ENCODE peak calls at places on chromosomes 5 and 9, in ten cellular contexts. One of them, this sample, is unnamed.

GRCh38 chr5:178538624-178539344 is 51.4 kb downstream of the COL23A1 start:
- DNase-seq in activated CD8-positive, alpha-beta memory T cell treated with anti-CD3 and anti-CD28 coated beads for 48 hours: no peak
- DNase-seq in stimulated activated effector memory CD8-positive, alpha-beta T cell treated with anti-CD3 and anti-CD28 coated beads, Interleukin-12 subunit alpha, Interleukin-12 subunit beta, amount 100 ng/mL, for 72 hours: no peak
- DNase-seq in NCI-H1092: no peak
- DNase-seq in M059J: no peak
- DNase-seq in NCI-H146: no peak
- DNase-seq in GM23338: no peak
- DNase-seq in A172: no peak
- DNase-seq in hepatic stellate cell: no peak
- DNase-seq in GM13976: no peak
- DNase-seq in this sample: no peak

GRCh38 chr9:20319641-20320337 is 302.5 kb downstream of the MLLT3 start:
- DNase-seq in NCI-H146: peak; percentile 31
- DNase-seq in NCI-H1092: peak; percentile 35
- DNase-seq in GM23338: no peak
- DNase-seq in A172: peak; percentile 95
- DNase-seq in GM13976: no peak
- DNase-seq in hepatic stellate cell: no peak
- DNase-seq in M059J: peak; percentile 95
- DNase-seq in activated CD8-positive, alpha-beta memory T cell treated with anti-CD3 and anti-CD28 coated beads for 48 hours: no peak
- DNase-seq in stimulated activated effector memory CD8-positive, alpha-beta T cell treated with anti-CD3 and anti-CD28 coated beads, Interleukin-12 subunit alpha, Interleukin-12 subunit beta, amount 100 ng/mL, for 72 hours: peak; percentile 55
- DNase-seq in this sample: peak; percentile 49

GRCh38 chr5:65034782-65035181 is 266.1 kb downstream of the CWC27 start:
- DNase-seq in activated CD8-positive, alpha-beta memory T cell treated with anti-CD3 and anti-CD28 coated beads for 48 hours: no peak
- DNase-seq in GM23338: peak; percentile 67
- DNase-seq in hepatic stellate cell: no peak
- DNase-seq in NCI-H146: peak; percentile 81
- DNase-seq in M059J: no peak
- DNase-seq in NCI-H1092: no peak
- DNase-seq in GM13976: peak; percentile 26
- DNase-seq in stimulated activated effector memory CD8-positive, alpha-beta T cell treated with anti-CD3 and anti-CD28 coated beads, Interleukin-12 subunit alpha, Interleukin-12 subunit beta, amount 100 ng/mL, for 72 hours: no peak
- DNase-seq in A172: no peak
- DNase-seq in this sample: no peak

GRCh38 chr9:120742951-120743416 is 28.7 kb upstream of the MEGF9 start:
- DNase-seq in GM13976: peak; percentile 69
- DNase-seq in NCI-H1092: no peak
- DNase-seq in hepatic stellate cell: peak; percentile 60
- DNase-seq in NCI-H146: peak; percentile 44
- DNase-seq in GM23338: peak; percentile 78
- DNase-seq in A172: peak; percentile 38
- DNase-seq in stimulated activated effector memory CD8-positive, alpha-beta T cell treated with anti-CD3 and anti-CD28 coated beads, Interleukin-12 subunit alpha, Interleukin-12 subunit beta, amount 100 ng/mL, for 72 hours: no peak
- DNase-seq in M059J: peak; percentile 63
- DNase-seq in activated CD8-positive, alpha-beta memory T cell treated with anti-CD3 and anti-CD28 coated beads for 48 hours: no peak
- DNase-seq in this sample: peak; percentile 40

GRCh38 chr9:95409650-95410426 is 92.3 kb upstream of the FANCC start:
- DNase-seq in hepatic stellate cell: peak; percentile 48
- DNase-seq in NCI-H1092: no peak
- DNase-seq in GM23338: no peak
- DNase-seq in A172: peak; percentile 36
- DNase-seq in NCI-H146: no peak
- DNase-seq in GM13976: no peak
- DNase-seq in M059J: peak; percentile 68
- DNase-seq in activated CD8-positive, alpha-beta memory T cell treated with anti-CD3 and anti-CD28 coated beads for 48 hours: no peak
- DNase-seq in stimulated activated effector memory CD8-positive, alpha-beta T cell treated with anti-CD3 and anti-CD28 coated beads, Interleukin-12 subunit alpha, Interleukin-12 subunit beta, amount 100 ng/mL, for 72 hours: no peak
- DNase-seq in this sample: peak; percentile 79

GRCh38 chr5:177357459-177358332 is at the start of gene RGS14:
- DNase-seq in M059J: peak; percentile 82
- DNase-seq in stimulated activated effector memory CD8-positive, alpha-beta T cell treated with anti-CD3 and anti-CD28 coated beads, Interleukin-12 subunit alpha, Interleukin-12 subunit beta, amount 100 ng/mL, for 72 hours: peak; percentile 81
- DNase-seq in NCI-H146: peak; percentile 48
- DNase-seq in NCI-H1092: no peak
- DNase-seq in A172: peak; percentile 70
- DNase-seq in activated CD8-positive, alpha-beta memory T cell treated with anti-CD3 and anti-CD28 coated beads for 48 hours: no peak
- DNase-seq in hepatic stellate cell: peak; percentile 77
- DNase-seq in GM23338: no peak
- DNase-seq in GM13976: peak; percentile 93
- DNase-seq in this sample: no peak

GRCh38 chr5:174165406-174165805 is 119.9 kb downstream of the NSG2 start:
- DNase-seq in stimulated activated effector memory CD8-positive, alpha-beta T cell treated with anti-CD3 and anti-CD28 coated beads, Interleukin-12 subunit alpha, Interleukin-12 subunit beta, amount 100 ng/mL, for 72 hours: no peak
- DNase-seq in hepatic stellate cell: no peak
- DNase-seq in GM23338: no peak
- DNase-seq in NCI-H146: no peak
- DNase-seq in activated CD8-positive, alpha-beta memory T cell treated with anti-CD3 and anti-CD28 coated beads for 48 hours: no peak
- DNase-seq in A172: no peak
- DNase-seq in NCI-H1092: no peak
- DNase-seq in GM13976: no peak
- DNase-seq in M059J: no peak
- DNase-seq in this sample: no peak

GRCh38 chr9:1619915-1620705 is 395.0 kb upstream of the SMARCA2 start:
- DNase-seq in activated CD8-positive, alpha-beta memory T cell treated with anti-CD3 and anti-CD28 coated beads for 48 hours: no peak
- DNase-seq in NCI-H146: no peak
- DNase-seq in NCI-H1092: no peak
- DNase-seq in GM13976: no peak
- DNase-seq in A172: no peak
- DNase-seq in hepatic stellate cell: no peak
- DNase-seq in M059J: peak; percentile 9
- DNase-seq in stimulated activated effector memory CD8-positive, alpha-beta T cell treated with anti-CD3 and anti-CD28 coated beads, Interleukin-12 subunit alpha, Interleukin-12 subunit beta, amount 100 ng/mL, for 72 hours: no peak
- DNase-seq in GM23338: peak; percentile 51
- DNase-seq in this sample: no peak

GRCh38 chr5:41793156-41793770 is 77.0 kb downstream of the OXCT1 start:
- DNase-seq in stimulated activated effector memory CD8-positive, alpha-beta T cell treated with anti-CD3 and anti-CD28 coated beads, Interleukin-12 subunit alpha, Interleukin-12 subunit beta, amount 100 ng/mL, for 72 hours: no peak
- DNase-seq in activated CD8-positive, alpha-beta memory T cell treated with anti-CD3 and anti-CD28 coated beads for 48 hours: no peak
- DNase-seq in A172: no peak
- DNase-seq in GM13976: no peak
- DNase-seq in M059J: no peak
- DNase-seq in GM23338: no peak
- DNase-seq in NCI-H146: no peak
- DNase-seq in hepatic stellate cell: no peak
- DNase-seq in NCI-H1092: peak; percentile 34
- DNase-seq in this sample: peak; percentile 81

GRCh38 chr9:132026932-132027585 is 52.6 kb downstream of the MED27 start:
- DNase-seq in A172: peak; percentile 57
- DNase-seq in activated CD8-positive, alpha-beta memory T cell treated with anti-CD3 and anti-CD28 coated beads for 48 hours: no peak
- DNase-seq in GM13976: no peak
- DNase-seq in NCI-H1092: no peak
- DNase-seq in hepatic stellate cell: peak; percentile 71
- DNase-seq in M059J: peak; percentile 96
- DNase-seq in NCI-H146: no peak
- DNase-seq in GM23338: peak; percentile 74
- DNase-seq in stimulated activated effector memory CD8-positive, alpha-beta T cell treated with anti-CD3 and anti-CD28 coated beads, Interleukin-12 subunit alpha, Interleukin-12 subunit beta, amount 100 ng/mL, for 72 hours: no peak
- DNase-seq in this sample: peak; percentile 34

GRCh38 chr5:143614831-143615230 is 197.1 kb upstream of the HMHB1 start:
- DNase-seq in A172: no peak
- DNase-seq in M059J: no peak
- DNase-seq in GM13976: no peak
- DNase-seq in NCI-H1092: no peak
- DNase-seq in activated CD8-positive, alpha-beta memory T cell treated with anti-CD3 and anti-CD28 coated beads for 48 hours: no peak
- DNase-seq in hepatic stellate cell: no peak
- DNase-seq in GM23338: no peak
- DNase-seq in stimulated activated effector memory CD8-positive, alpha-beta T cell treated with anti-CD3 and anti-CD28 coated beads, Interleukin-12 subunit alpha, Interleukin-12 subunit beta, amount 100 ng/mL, for 72 hours: no peak
- DNase-seq in NCI-H146: no peak
- DNase-seq in this sample: no peak

GRCh38 chr5:53343187-53343586 is 137.2 kb upstream of the FST start:
- DNase-seq in A172: peak; percentile 98
- DNase-seq in activated CD8-positive, alpha-beta memory T cell treated with anti-CD3 and anti-CD28 coated beads for 48 hours: no peak
- DNase-seq in hepatic stellate cell: peak; percentile 32
- DNase-seq in stimulated activated effector memory CD8-positive, alpha-beta T cell treated with anti-CD3 and anti-CD28 coated beads, Interleukin-12 subunit alpha, Interleukin-12 subunit beta, amount 100 ng/mL, for 72 hours: no peak
- DNase-seq in GM23338: no peak
- DNase-seq in GM13976: no peak
- DNase-seq in M059J: peak; percentile 79
- DNase-seq in NCI-H1092: no peak
- DNase-seq in NCI-H146: no peak
- DNase-seq in this sample: peak; percentile 100

GRCh38 chr5:143699121-143699520 is 112.8 kb upstream of the HMHB1 start:
- DNase-seq in M059J: no peak
- DNase-seq in NCI-H1092: no peak
- DNase-seq in GM23338: no peak
- DNase-seq in activated CD8-positive, alpha-beta memory T cell treated with anti-CD3 and anti-CD28 coated beads for 48 hours: no peak
- DNase-seq in NCI-H146: no peak
- DNase-seq in GM13976: no peak
- DNase-seq in stimulated activated effector memory CD8-positive, alpha-beta T cell treated with anti-CD3 and anti-CD28 coated beads, Interleukin-12 subunit alpha, Interleukin-12 subunit beta, amount 100 ng/mL, for 72 hours: no peak
- DNase-seq in A172: no peak
- DNase-seq in hepatic stellate cell: no peak
- DNase-seq in this sample: no peak

GRCh38 chr9:88725300-88726024 is 190.5 kb downstream of the NXNL2 start:
- DNase-seq in NCI-H1092: no peak
- DNase-seq in GM13976: no peak
- DNase-seq in activated CD8-positive, alpha-beta memory T cell treated with anti-CD3 and anti-CD28 coated beads for 48 hours: no peak
- DNase-seq in stimulated activated effector memory CD8-positive, alpha-beta T cell treated with anti-CD3 and anti-CD28 coated beads, Interleukin-12 subunit alpha, Interleukin-12 subunit beta, amount 100 ng/mL, for 72 hours: no peak
- DNase-seq in GM23338: peak; percentile 41
- DNase-seq in A172: no peak
- DNase-seq in M059J: no peak
- DNase-seq in NCI-H146: no peak
- DNase-seq in hepatic stellate cell: no peak
- DNase-seq in this sample: no peak

GRCh38 chr5:72244862-72245371 is 75.1 kb downstream of the MRPS27 start:
- DNase-seq in hepatic stellate cell: peak; percentile 27
- DNase-seq in M059J: peak; percentile 72
- DNase-seq in NCI-H1092: no peak
- DNase-seq in A172: peak; percentile 59
- DNase-seq in NCI-H146: peak; percentile 64
- DNase-seq in stimulated activated effector memory CD8-positive, alpha-beta T cell treated with anti-CD3 and anti-CD28 coated beads, Interleukin-12 subunit alpha, Interleukin-12 subunit beta, amount 100 ng/mL, for 72 hours: no peak
- DNase-seq in GM23338: peak; percentile 67
- DNase-seq in activated CD8-positive, alpha-beta memory T cell treated with anti-CD3 and anti-CD28 coated beads for 48 hours: no peak
- DNase-seq in GM13976: peak; percentile 27
- DNase-seq in this sample: peak; percentile 75

This sample was measured in fibroblast of the aortic adventitia.